ENCODE peak calls at places on chromosomes 1 and 21, in five cellular contexts. X is CD8-positive, alpha-beta T cell; P is adrenal gland; G is fibroblast of mammary gland; R is AG04449. V is an unnamed sample.

GRCh38 chr1:14240265-14240664 is 358.2 kb upstream of the KAZN start:
- DNase-seq in X (no peak), P (no peak), G (no peak), R (no peak), V (no peak)

GRCh38 chr1:201930803-201931202 is 15.5 kb downstream of the LMOD1 start:
- DNase-seq in X (no peak), P (no peak), G (no peak), R (no peak), V (no peak)

GRCh38 chr1:201779351-201779880 is 49.5 kb upstream of the IPO9 start:
- DNase-seq in X (no peak), P (no peak), G (no peak), R (no peak), V (no peak)

GRCh38 chr1:69755647-69756046 is 187.9 kb downstream of the LRRC7 start:
- DNase-seq in X (no peak), P (no peak), G (no peak), R (no peak), V (no peak)

GRCh38 chr1:215523906-215524305 is 43.2 kb upstream of the KCTD3 start:
- DNase-seq in X (no peak), P (no peak), G (peak; percentile 77), R (no peak), V (peak; percentile 20)

GRCh38 chr1:185795181-185795580 is 61.0 kb downstream of the HMCN1 start:
- DNase-seq in X (no peak), P (no peak), G (peak; percentile 86), R (peak; percentile 89), V (peak; percentile 46)

GRCh38 chr1:21077085-21077484 is 99.6 kb downstream of the EIF4G3 start:
- DNase-seq in X (no peak), P (peak; percentile 43), G (peak; percentile 81), R (no peak), V (peak; percentile 81)

GRCh38 chr1:44154049-44154448 is 12.6 kb upstream of the KLF18 start:
- DNase-seq in X (no peak), P (no peak), G (no peak), R (no peak), V (no peak)

GRCh38 chr1:228141871-228142615 is 2.0 kb downstream of the GUK1 start:
- DNase-seq in X (no peak), P (no peak), G (no peak), R (no peak), V (no peak)

GRCh38 chr1:34870395-34870794 is 10.8 kb upstream of the SMIM12 start:
- DNase-seq in X (no peak), P (no peak), G (no peak), R (no peak), V (no peak)

GRCh38 chr21:30988706-30989105 is 49.6 kb downstream of the KRTAP19-8 start:
- DNase-seq in X (no peak), P (no peak), G (no peak), R (no peak), V (no peak)

GRCh38 chr1:155134858-155135415 is 715 bp upstream of the SLC50A1 start:
- DNase-seq in X (no peak), P (peak; percentile 96), G (peak; percentile 98), R (peak; percentile 67), V (peak; percentile 98)

GRCh38 chr1:2496087-2496622 is 20.1 kb downstream of the PLCH2 start:
- DNase-seq in X (peak; percentile 21), P (no peak), G (no peak), R (no peak), V (no peak)

GRCh38 chr1:205942631-205943159 is 561 bp downstream of the SLC26A9 start:
- DNase-seq in X (no peak), P (no peak), G (peak; percentile 22), R (no peak), V (no peak)

GRCh38 chr1:27592600-27593340 is 11.2 kb downstream of the AHDC1 start:
- DNase-seq in X (no peak), P (no peak), G (no peak), R (no peak), V (no peak)

GRCh38 chr1:117260761-117261462 is 50.2 kb upstream of the VTCN1 start:
- DNase-seq in X (no peak), P (no peak), G (no peak), R (no peak), V (no peak)

GRCh38 chr1:222643603-222643936 is 25.7 kb downstream of the MIA3 start:
- DNase-seq in X (no peak), P (no peak), G (peak; percentile 47), R (no peak), V (no peak)

GRCh38 chr1:183800449-183800848 is 4.5 kb upstream of the RGL1 start:
- DNase-seq in X (no peak), P (no peak), G (no peak), R (no peak), V (no peak)

GRCh38 chr1:166182281-166182680 is 15.5 kb upstream of the FAM78B start:
- DNase-seq in X (no peak), P (no peak), G (no peak), R (no peak), V (no peak)

GRCh38 chr1:78840447-78841251 is 165.9 kb downstream of the ADGRL4 start:
- DNase-seq in X (no peak), P (no peak), G (peak; percentile 84), R (peak; percentile 51), V (peak; percentile 81)

DNA sequence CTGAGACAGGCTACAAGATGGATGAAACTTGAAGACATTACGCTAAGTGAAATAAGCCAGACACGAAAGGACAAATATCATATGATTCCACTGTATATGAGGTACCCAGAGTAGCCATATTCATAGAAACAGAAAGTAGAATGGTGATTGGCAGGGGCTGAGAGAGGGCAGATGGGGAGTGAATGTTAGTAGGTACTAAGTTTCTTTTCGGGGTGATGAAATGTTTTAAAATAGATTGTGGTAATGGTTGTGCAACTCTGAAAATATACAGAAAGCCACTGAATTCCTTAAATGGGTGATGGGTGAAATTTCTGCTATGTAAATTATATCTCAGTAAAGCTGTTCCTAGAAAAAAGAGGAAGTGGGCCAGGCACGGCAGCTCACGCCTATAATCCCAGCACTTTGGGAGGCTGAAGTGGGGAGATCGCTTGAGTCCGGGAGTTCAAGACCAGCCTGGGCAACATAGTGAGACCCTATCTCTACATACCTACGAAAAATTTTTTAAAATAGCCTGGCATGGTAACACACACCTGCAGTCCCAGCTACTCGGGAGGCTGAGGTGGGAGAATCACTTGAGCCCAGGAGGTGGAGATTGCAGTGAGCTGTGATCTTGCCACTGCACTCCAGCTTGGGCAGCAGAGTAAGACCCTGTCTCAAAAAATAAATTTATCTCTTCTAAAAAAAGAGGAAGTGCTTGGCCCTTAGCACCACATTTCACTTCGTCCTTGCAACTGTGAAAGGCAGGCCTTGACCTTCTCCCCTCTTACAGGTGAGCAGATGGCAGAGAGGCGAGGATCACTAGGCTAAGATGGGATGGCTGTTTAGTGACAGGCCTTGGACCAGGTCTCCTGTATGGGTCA is 16.0 kb downstream of the SLC27A3 start:
- DNase-seq in X (no peak), P (no peak), G (peak; percentile 88), R (peak; percentile 72), V (peak; percentile 93)
- H3K4me3 ChIP-seq in X (no peak overlapping the region), P (peak overlapping the region; percentile 28), G (peak overlapping the region; percentile 25), R (peak overlapping the region; percentile 32), V (peak overlapping the region; percentile 43)

GRCh38 chr1:211480941-211481545 is 10.9 kb downstream of the RD3 start:
- DNase-seq in X (no peak), P (peak; percentile 10), G (no peak), R (no peak), V (no peak)

GRCh38 chr1:211483896-211484612 is 7.9 kb downstream of the RD3 start:
- DNase-seq in X (no peak), P (no peak), G (no peak), R (no peak), V (no peak)

GRCh38 chr1:211484738-211485479 is 7.1 kb downstream of the RD3 start:
- DNase-seq in X (no peak), P (no peak), G (no peak), R (no peak), V (no peak)

GRCh38 chr1:211479624-211480023 is 12.3 kb downstream of the RD3 start:
- DNase-seq in X (no peak), P (peak; percentile 3), G (no peak), R (no peak), V (no peak)

DNA sequence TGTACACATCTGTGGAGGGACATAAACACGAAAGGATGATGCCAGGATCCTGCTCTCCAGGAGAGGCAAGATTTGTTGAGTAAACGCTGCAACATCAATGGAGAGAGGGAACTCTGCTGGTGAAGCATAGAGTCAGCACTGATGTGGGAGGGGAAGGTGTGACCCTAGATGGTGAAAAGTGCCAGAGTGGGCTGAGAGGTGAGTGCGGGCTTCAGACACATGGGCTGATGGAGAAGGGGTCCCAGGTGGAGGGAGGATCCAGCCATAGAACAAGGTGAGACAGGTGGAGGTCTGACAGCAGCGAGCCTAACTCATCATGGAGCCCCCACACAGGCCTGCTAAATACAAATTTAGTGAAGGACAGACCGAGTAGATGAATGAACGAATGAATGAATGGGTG is 9.7 kb downstream of the RD3 start:
- DNase-seq in X (no peak), P (no peak), G (no peak), R (no peak), V (no peak)
- TF ChIP-seq CTCF in X (no peak), P (no peak), G (no peak), R (no peak), V (no peak)

DNA sequence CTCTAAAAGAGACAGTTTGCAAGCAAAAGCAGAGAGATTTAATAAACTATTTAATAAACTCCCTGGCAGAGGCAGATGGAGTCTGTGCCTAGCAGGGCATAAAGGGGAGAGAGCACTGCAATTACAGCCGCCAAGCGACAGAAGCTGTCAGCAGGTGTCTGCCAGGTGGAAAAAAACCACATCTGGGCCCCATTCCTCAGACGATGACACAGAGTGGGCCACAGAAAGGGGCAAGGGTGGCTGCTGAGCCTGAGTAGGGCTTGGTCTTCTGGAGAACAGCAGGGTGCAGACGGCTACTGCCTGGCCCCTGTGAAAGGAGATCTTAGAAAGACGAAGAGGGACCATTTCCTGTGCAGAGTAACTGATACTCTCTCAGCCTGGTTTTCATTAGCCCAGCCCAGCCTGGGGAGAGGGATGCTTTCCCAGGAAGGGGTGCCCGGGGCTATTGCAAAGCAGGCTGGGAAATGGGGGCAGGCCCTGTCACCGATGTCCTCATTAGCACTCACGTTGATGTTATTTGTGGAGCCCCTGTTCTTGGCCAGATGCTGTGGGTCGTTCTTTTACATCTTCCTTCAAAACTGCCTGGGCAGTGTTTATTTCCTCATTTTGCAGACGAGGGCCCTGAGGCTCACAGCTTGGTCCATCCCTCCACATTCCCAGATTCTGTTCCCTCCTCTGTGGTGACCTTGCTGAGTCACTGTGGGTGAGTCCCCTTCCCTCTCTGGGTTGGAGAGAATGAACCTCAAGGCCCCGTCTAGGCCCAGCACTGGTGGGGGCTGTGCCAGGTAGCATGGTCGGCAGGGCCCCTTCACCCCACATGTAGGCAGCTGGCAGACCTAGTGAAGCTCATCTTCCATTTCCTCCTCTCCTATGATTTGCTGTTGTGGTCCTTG is 472.7 kb downstream of the PTPRU start:
- DNase-seq in X (no peak), P (no peak), G (peak; percentile 84), R (no peak), V (peak; percentile 74)
- H3K4me3 ChIP-seq in X (no peak overlapping the region), P (no peak overlapping the region), G (no peak overlapping the region), R (no peak overlapping the region), V (no peak overlapping the region)

GRCh38 chr1:112957133-112957812 is 1.3 kb upstream of the SLC16A1 start:
- DNase-seq in X (peak; percentile 3), P (peak; percentile 49), G (peak; percentile 97), R (peak; percentile 83), V (peak; percentile 90)

GRCh38 chr1:112954059-112954458 is 1.9 kb downstream of the SLC16A1 start:
- DNase-seq in X (no peak), P (no peak), G (no peak), R (no peak), V (no peak)

GRCh38 chr1:112956503-112957132 is 622 bp upstream of the SLC16A1 start:
- DNase-seq in X (peak; percentile 17), P (no peak), G (no peak), R (no peak), V (no peak)

GRCh38 chr1:112954945-112955677 is 885 bp downstream of the SLC16A1 start:
- DNase-seq in X (peak; percentile 15), P (peak; percentile 52), G (peak; percentile 65), R (no peak), V (peak; percentile 59)

GRCh38 chr1:112955678-112956502 is at the start of gene SLC16A1:
- DNase-seq in X (peak; percentile 83), P (peak; percentile 92), G (peak; percentile 87), R (peak; percentile 63), V (peak; percentile 95)
- TF ChIP-seq CTCF in X (no peak), P (peak; percentile 37), G (no peak), R (peak; percentile 51), V (peak; percentile 27)